ENCODE peak calls at places on chromosomes 4 and X, in nine cellular contexts. W is H1, Z is thyroid gland, J is colonic mucosa, N is Peyer's patch, U is cardiac muscle cell, A is aorta, M is suprapubic skin, O is right cardiac atrium. E is an unnamed sample. For H3K27me3, the result is how much of the 10 kb centered on the place peaks cover.

GRCh38 chrX:87064522-87064921 is 453.1 kb upstream of the KLHL4 start:
- DNase-seq in A (no peak), J (no peak), M (no peak), W (no peak), U (no peak), N (no peak), O (no peak), Z (no peak), E (no peak)

GRCh38 chr4:8472689-8473197 is 32.2 kb downstream of the TRMT44 start:
- DNase-seq in Z (peak), W (no peak), M (no peak), J (no peak), O (no peak), N (peak), A (peak), U (no peak), E (no peak)

GRCh38 chr4:29756966-29757365 is 963.2 kb upstream of the PCDH7 start:
- DNase-seq in M (no peak), U (no peak), O (no peak), Z (no peak), J (no peak), W (no peak), A (no peak), N (no peak), E (no peak)

GRCh38 chr4:74932832-74933561 is at the start of gene PARM1:
- DNase-seq in O (peak), W (peak), N (peak), A (peak), J (peak), Z (peak), U (peak), M (peak), E (no peak)

GRCh38 chr4:127622621-127622922 is 10.2 kb upstream of the INTU start:
- DNase-seq in J (no peak), W (no peak), M (no peak), O (no peak), U (no peak), N (no peak), A (no peak), Z (peak), E (no peak)

GRCh38 chr4:85823295-85823694 is 348.3 kb downstream of the ARHGAP24 start:
- DNase-seq in A (no peak), O (peak), N (no peak), U (no peak), W (no peak), Z (peak), J (no peak), M (no peak), E (no peak)

GRCh38 chrX:40646489-40647306 is 663 bp downstream of the CXorf38 start:
- DNase-seq in N (peak), A (peak), Z (peak), W (peak), J (peak), M (peak), U (peak), O (peak), E (peak)

GRCh38 chr4:8410641-8411271 is 29.8 kb downstream of the ACOX3 start:
- DNase-seq in M (no peak), W (peak), A (no peak), O (peak), U (peak), Z (no peak), N (peak), J (peak), E (no peak)

GRCh38 chr4:187780070-187780469 is 215.5 kb upstream of the ZFP42 start:
- DNase-seq in U (no peak), O (no peak), W (no peak), N (no peak), J (peak), Z (no peak), M (no peak), A (no peak), E (no peak)

GRCh38 chr4:96035727-96036126 is 195.8 kb downstream of the PDHA2 start:
- DNase-seq in Z (no peak), U (peak), W (no peak), O (no peak), N (no peak), A (no peak), J (no peak), M (no peak), E (no peak)

GRCh38 chr4:53929311-53929710 is 135.1 kb downstream of the CHIC2 start:
- DNase-seq in Z (no peak), O (no peak), W (no peak), U (no peak), M (no peak), A (no peak), J (no peak), N (no peak), E (no peak)

GRCh38 chrX:8864151-8864550 is 63.0 kb upstream of the FAM9A start:
- DNase-seq in Z (no peak), U (peak), A (no peak), M (no peak), O (no peak), J (no peak), N (no peak), W (no peak), E (no peak)

GRCh38 chr4:140359571-140360427 is 13.6 kb upstream of the SCOC start:
- DNase-seq in W (peak), O (peak), U (peak), A (peak), M (peak), Z (peak), J (peak), N (peak), E (peak)

GRCh38 chr4:147586637-147587036 is 30.6 kb upstream of the TMEM184C start:
- DNase-seq in A (no peak), M (no peak), U (peak), J (no peak), N (no peak), O (no peak), W (no peak), Z (no peak), E (no peak)

GRCh38 chr4:107559653-107560052 is 160.4 kb downstream of the PAPSS1 start:
- DNase-seq in A (no peak), W (no peak), N (no peak), Z (no peak), M (no peak), J (no peak), O (no peak), U (no peak), E (no peak)
- H3K27me3 ChIP-seq in A (under half), W (under half), N (under half), Z (under half), M (under half), J (under half), O (under half), U (under half), E (under half)

GRCh38 chr4:110632506-110633357 is 9.9 kb upstream of the PITX2 start:
- DNase-seq in N (no peak), Z (no peak), W (peak), U (no peak), O (no peak), J (no peak), A (no peak), M (no peak), E (no peak)
- H3K27me3 ChIP-seq in N (under half), Z (half or more), W (half or more), U (half or more), O (under half), J (half or more), A (under half), M (half or more), E (half or more)

GRCh38 chr4:84496356-84497219 is 2.5 kb downstream of the NKX6-1 start:
- DNase-seq in O (no peak), W (peak), N (no peak), U (no peak), Z (no peak), M (no peak), A (no peak), J (no peak), E (no peak)
- H3K27me3 ChIP-seq in O (under half), W (half or more), N (half or more), U (half or more), Z (under half), M (half or more), A (under half), J (half or more), E (half or more)

DNA sequence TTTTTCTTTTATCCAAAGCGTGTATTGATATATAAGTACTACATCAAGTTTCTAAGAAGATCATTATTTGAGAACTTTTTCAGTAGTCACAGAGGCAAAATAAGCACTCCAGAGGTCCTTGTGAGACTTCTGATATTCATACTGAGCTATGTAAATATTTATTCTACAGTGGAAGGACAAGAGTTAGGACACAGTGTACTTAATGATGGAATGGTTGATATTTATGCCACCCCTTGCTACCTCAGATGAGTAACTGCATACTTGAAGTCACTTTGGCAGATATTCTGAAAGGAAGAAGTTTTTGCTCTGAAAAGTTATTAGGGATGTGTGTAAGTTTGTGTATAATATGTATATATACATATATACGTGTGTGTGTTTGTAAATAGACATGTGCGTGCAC is 30.3 kb downstream of the MAGEA1 start:
- DNase-seq in A (no peak), Z (no peak), U (no peak), J (no peak), W (no peak), N (no peak), M (no peak), O (no peak), E (no peak)
- H3K27me3 ChIP-seq in A (under half), Z (under half), U (under half), J (under half), W (under half), N (under half), M (under half), O (under half), E (under half)

GRCh38 chrX:52363247-52363883 is 5.5 kb upstream of the XAGE2 start:
- DNase-seq in U (no peak), O (no peak), A (no peak), M (no peak), N (no peak), J (peak), W (no peak), Z (peak), E (no peak)

GRCh38 chrX:52368368-52369055 is at the start of gene XAGE2:
- DNase-seq in U (no peak), W (no peak), M (no peak), O (no peak), J (no peak), Z (no peak), N (no peak), A (no peak), E (no peak)
- H3K27me3 ChIP-seq in U (under half), W (under half), M (under half), O (under half), J (under half), Z (under half), N (under half), A (under half), E (under half)

GRCh38 chr4:3495341-3495975 is 32.4 kb downstream of the DOK7 start:
- DNase-seq in U (no peak), A (no peak), M (no peak), J (no peak), Z (no peak), O (no peak), N (no peak), W (no peak), E (no peak)

GRCh38 chr4:3492741-3493719 is 29.9 kb downstream of the DOK7 start:
- DNase-seq in A (no peak), J (no peak), W (no peak), O (no peak), Z (no peak), U (no peak), N (no peak), M (no peak), E (no peak)

GRCh38 chr4:3493720-3494492 is 30.8 kb downstream of the DOK7 start:
- DNase-seq in A (no peak), O (no peak), U (no peak), N (no peak), Z (no peak), J (no peak), M (no peak), W (no peak), E (no peak)

GRCh38 chr4:3496021-3496420 is 32.9 kb downstream of the DOK7 start:
- DNase-seq in M (no peak), W (no peak), U (no peak), A (no peak), Z (no peak), O (no peak), N (no peak), J (no peak), E (no peak)

DNA sequence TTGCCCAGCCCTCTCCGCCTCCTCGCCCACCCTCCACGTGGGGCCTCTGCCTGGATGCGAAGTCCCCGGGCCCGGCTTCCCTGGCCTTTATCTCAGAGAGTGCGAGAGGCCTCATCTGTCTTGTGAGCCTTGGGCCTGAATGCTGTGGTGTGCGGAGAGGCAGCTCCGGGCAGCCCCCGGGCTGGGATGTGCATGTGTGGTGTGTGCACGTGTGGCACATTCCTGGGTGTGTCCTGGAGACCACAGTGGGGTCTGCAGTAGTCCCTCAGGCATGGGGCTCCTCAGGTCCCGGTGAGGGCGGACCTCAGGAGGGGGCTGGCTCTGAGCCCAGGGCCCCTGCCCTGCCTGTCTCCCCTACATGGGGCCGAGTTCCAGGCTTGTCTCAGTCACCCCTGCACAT is 31.4 kb downstream of the DOK7 start:
- DNase-seq in W (no peak), A (no peak), Z (no peak), U (peak), M (no peak), J (no peak), O (no peak), N (no peak), E (no peak)
- H3K27me3 ChIP-seq in W (under half), A (under half), Z (under half), U (under half), M (half or more), J (under half), O (under half), N (under half), E (under half)

DNA sequence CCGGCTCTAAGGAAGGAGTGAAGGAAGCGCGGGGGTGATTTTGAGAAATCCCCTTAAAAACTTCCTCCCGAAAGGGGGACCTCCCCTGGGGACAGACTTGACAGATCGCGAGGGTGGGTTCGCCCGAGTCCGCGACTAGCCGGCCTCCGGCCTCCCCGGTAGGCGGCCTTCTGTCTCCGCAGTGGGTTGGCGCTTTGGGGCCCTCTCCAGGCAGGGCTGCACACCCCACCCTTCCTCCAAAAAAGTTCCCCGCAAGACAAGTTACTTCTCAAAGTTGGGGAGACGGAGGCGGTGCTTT is 24.8 kb downstream of the HOPX start:
- DNase-seq in M (no peak), Z (no peak), A (no peak), J (no peak), O (no peak), W (no peak), N (peak), U (no peak), E (peak)
- H3K27me3 ChIP-seq in M (under half), Z (under half), A (under half), J (under half), O (under half), W (under half), N (under half), U (half or more), E (under half)

GRCh38 chrX:135985974-135986312 is 708 bp downstream of the SLC9A6 start:
- DNase-seq in O (no peak), J (no peak), M (no peak), U (no peak), A (no peak), W (no peak), N (no peak), Z (peak), E (no peak)
- H3K27me3 ChIP-seq in O (under half), J (under half), M (under half), U (under half), A (under half), W (under half), N (under half), Z (under half), E (under half)

E was measured in CD8-positive, alpha-beta T cell.